ENCODE peak calls at places on chromosome 1, in four cellular contexts. M is IMR-90, R is K562, J is GM12878. U is an unnamed sample.

GRCh38 chr1:53663525-53664300 is 75.3 kb downstream of the GLIS1 start:
- DNase-seq in M (no peak), R (no peak), J (no peak), U (no peak)

GRCh38 chr1:75725256-75725655 is 747 bp downstream of the ACADM start:
- DNase-seq in M (peak; percentile 2), R (no peak), J (no peak), U (no peak)

GRCh38 chr1:11533790-11534787 is 55.1 kb downstream of the DISP3 start:
- DNase-seq in M (no peak), R (no peak), J (no peak), U (no peak)

GRCh38 chr1:61692155-61692783 is 32.7 kb downstream of the TM2D1 start:
- DNase-seq in M (peak; percentile 73), R (no peak), J (no peak), U (peak; percentile 16)

GRCh38 chr1:30707412-30708360 is 15.7 kb downstream of the MATN1 start:
- DNase-seq in M (peak; percentile 56), R (peak; percentile 92), J (no peak), U (peak; percentile 50)

GRCh38 chr1:95850798-95851197 is 616.8 kb downstream of the RWDD3 start:
- DNase-seq in M (no peak), R (no peak), J (no peak), U (no peak)

GRCh38 chr1:180720753-180721152 is 88.9 kb downstream of the XPR1 start:
- DNase-seq in M (peak; percentile 13), R (no peak), J (no peak), U (no peak)

GRCh38 chr1:28718601-28719331 is 18.0 kb upstream of the YTHDF2 start:
- DNase-seq in M (peak; percentile 67), R (peak; percentile 57), J (no peak), U (peak; percentile 10)

GRCh38 chr1:153934746-153935145 is 11.8 kb downstream of the DENND4B start:
- DNase-seq in M (no peak), R (no peak), J (no peak), U (no peak)

GRCh38 chr1:145710291-145711027 is 3.3 kb upstream of the PDZK1 start:
- DNase-seq in M (no peak), R (no peak), J (no peak), U (no peak)

GRCh38 chr1:166947398-166948043 is 27.8 kb downstream of the ILDR2 start:
- DNase-seq in M (peak; percentile 28), R (peak; percentile 22), J (no peak), U (peak; percentile 24)

GRCh38 chr1:54052470-54052933 is 502 bp downstream of the TMEM59 start:
- DNase-seq in M (peak; percentile 62), R (peak; percentile 52), J (no peak), U (peak; percentile 55)

GRCh38 chr1:37867784-37868183 is 8.4 kb upstream of the MTF1 start:
- DNase-seq in M (no peak), R (peak; percentile 34), J (no peak), U (no peak)

GRCh38 chr1:54967372-54967771 is 13.1 kb upstream of the TMEM61 start:
- DNase-seq in M (no peak), R (no peak), J (no peak), U (no peak)

GRCh38 chr1:5513891-5514515 is 478.2 kb downstream of the NPHP4 start:
- DNase-seq in M (no peak), R (no peak), J (no peak), U (no peak)

GRCh38 chr1:164774413-164774812 is 215.4 kb downstream of the PBX1 start:
- DNase-seq in M (no peak), R (no peak), J (no peak), U (no peak)

GRCh38 chr1:63730211-63730610 is 43.6 kb upstream of the ROR1 start:
- DNase-seq in M (no peak), R (no peak), J (no peak), U (no peak)

GRCh38 chr1:40783001-40783905 is at the start of gene KCNQ4:
- DNase-seq in M (no peak), R (peak; percentile 88), J (no peak), U (no peak)

GRCh38 chr1:11930571-11931445 is 3.7 kb upstream of the PLOD1 start:
- DNase-seq in M (peak; percentile 83), R (no peak), J (no peak), U (peak; percentile 89)

GRCh38 chr1:19730793-19731192 is 66.1 kb downstream of the HTR6 start:
- DNase-seq in M (no peak), R (no peak), J (no peak), U (no peak)

GRCh38 chr1:61435226-61435625 is 289.7 kb downstream of the TM2D1 start:
- DNase-seq in M (no peak), R (no peak), J (no peak), U (peak; percentile 81)

GRCh38 chr1:186244825-186245224 is 130.2 kb downstream of the TPR start:
- DNase-seq in M (no peak), R (no peak), J (no peak), U (no peak)

GRCh38 chr1:24586970-24587820 is 31.3 kb downstream of the NCMAP start:
- DNase-seq in M (peak; percentile 63), R (peak; percentile 75), J (no peak), U (peak; percentile 39)

GRCh38 chr1:17217607-17218006 is 12.7 kb downstream of the PADI1 start:
- DNase-seq in M (no peak), R (no peak), J (no peak), U (no peak)

GRCh38 chr1:17213433-17214148 is 8.7 kb downstream of the PADI1 start:
- DNase-seq in M (no peak), R (no peak), J (no peak), U (no peak)

GRCh38 chr1:17216078-17216477 is 11.2 kb downstream of the PADI1 start:
- DNase-seq in M (no peak), R (no peak), J (no peak), U (peak; percentile 19)

GRCh38 chr1:17214876-17215544 is 10.1 kb downstream of the PADI1 start:
- DNase-seq in M (no peak), R (no peak), J (no peak), U (no peak)

DNA sequence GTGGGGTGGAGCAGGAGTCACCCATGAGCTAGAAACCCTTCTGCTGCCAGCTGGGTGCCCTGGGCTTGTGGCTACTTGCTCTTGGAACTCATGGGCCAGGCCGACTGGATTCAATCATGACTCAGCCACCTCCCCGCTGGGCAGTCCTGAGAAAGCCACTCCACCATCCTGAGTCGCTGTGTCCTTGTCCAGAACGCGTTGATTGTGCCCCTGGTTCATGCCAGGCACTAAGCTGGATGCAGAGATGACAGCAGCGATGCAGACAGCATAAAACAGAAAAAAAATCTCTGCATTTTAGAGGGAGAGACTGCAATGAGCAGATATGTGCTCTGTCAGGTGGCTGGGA is 10.6 kb downstream of the PADI1 start:
- DNase-seq in M (no peak), R (no peak), J (no peak), U (no peak)
- TF ChIP-seq FOS in M (no peak), R (no peak), J (no peak), U (no peak)

GRCh38 chr1:13513063-13513884 is 529 bp downstream of the LRRC38 start:
- DNase-seq in M (no peak), R (no peak), J (no peak), U (no peak)

GRCh38 chr1:13512472-13512871 is 1.3 kb downstream of the LRRC38 start:
- DNase-seq in M (no peak), R (no peak), J (no peak), U (no peak)

GRCh38 chr1:13507075-13507474 is 6.7 kb downstream of the LRRC38 start:
- DNase-seq in M (no peak), R (no peak), J (no peak), U (no peak)

GRCh38 chr1:13513885-13514546 is at the start of gene LRRC38:
- DNase-seq in M (no peak), R (no peak), J (no peak), U (no peak)

GRCh38 chr1:13510499-13510898 is 3.3 kb downstream of the LRRC38 start:
- DNase-seq in M (no peak), R (no peak), J (no peak), U (no peak)
- H3K4me2 ChIP-seq in M (no peak overlapping the region), R (no peak overlapping the region), J (no peak overlapping the region), U (no peak overlapping the region)

GRCh38 chr1:151184211-151184610 is 5.8 kb downstream of the VPS72 start:
- DNase-seq in M (no peak), R (no peak), J (no peak), U (no peak)
- TF ChIP-seq FOS in M (no peak), R (no peak), J (no peak), U (no peak)

GRCh38 chr1:178119623-178120022 is 25.7 kb downstream of the RASAL2 start:
- DNase-seq in M (no peak), R (no peak), J (no peak), U (no peak)

GRCh38 chr1:178124115-178124514 is 30.2 kb downstream of the RASAL2 start:
- DNase-seq in M (no peak), R (no peak), J (no peak), U (no peak)

GRCh38 chr1:178122283-178122682 is 28.4 kb downstream of the RASAL2 start:
- DNase-seq in M (peak; percentile 7), R (no peak), J (no peak), U (no peak)

GRCh38 chr1:178121883-178122282 is 28.0 kb downstream of the RASAL2 start:
- DNase-seq in M (peak; percentile 12), R (no peak), J (no peak), U (no peak)

GRCh38 chr1:178120088-178120487 is 26.2 kb downstream of the RASAL2 start:
- DNase-seq in M (no peak), R (no peak), J (no peak), U (no peak)
- H3K4me2 ChIP-seq in M (no peak overlapping the region), R (no peak overlapping the region), J (no peak overlapping the region), U (no peak overlapping the region)

DNA sequence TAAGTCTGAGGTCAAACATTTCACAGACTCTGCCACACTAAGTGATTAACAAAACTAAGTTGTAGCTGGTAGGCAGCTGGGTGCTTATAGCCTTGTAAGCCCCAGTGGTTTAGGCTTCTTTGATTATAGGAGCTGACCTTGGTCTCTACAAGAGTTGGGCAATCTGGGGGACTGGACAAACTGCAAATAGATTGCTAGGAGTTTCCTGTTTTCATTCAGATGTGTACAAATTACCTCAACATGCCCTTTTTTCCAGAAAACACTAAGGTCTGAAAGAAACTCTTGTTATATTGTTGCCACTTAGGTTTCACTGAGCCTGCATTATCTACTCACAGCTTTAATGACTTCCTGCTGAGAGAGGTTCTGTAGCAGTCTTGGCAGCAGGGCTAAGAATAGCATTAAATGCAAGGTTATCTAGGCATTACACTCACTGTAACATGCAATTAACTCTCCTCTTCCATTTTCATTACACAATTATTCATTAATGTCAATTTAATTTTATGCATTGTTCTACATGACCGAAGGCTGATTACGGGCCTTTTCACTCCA is 314.0 kb downstream of the LMO4 start:
- DNase-seq in M (peak; percentile 12), R (no peak), J (no peak), U (peak; percentile 6)
- TF ChIP-seq FOS in M (no peak), R (no peak), J (no peak), U (no peak)

DNA sequence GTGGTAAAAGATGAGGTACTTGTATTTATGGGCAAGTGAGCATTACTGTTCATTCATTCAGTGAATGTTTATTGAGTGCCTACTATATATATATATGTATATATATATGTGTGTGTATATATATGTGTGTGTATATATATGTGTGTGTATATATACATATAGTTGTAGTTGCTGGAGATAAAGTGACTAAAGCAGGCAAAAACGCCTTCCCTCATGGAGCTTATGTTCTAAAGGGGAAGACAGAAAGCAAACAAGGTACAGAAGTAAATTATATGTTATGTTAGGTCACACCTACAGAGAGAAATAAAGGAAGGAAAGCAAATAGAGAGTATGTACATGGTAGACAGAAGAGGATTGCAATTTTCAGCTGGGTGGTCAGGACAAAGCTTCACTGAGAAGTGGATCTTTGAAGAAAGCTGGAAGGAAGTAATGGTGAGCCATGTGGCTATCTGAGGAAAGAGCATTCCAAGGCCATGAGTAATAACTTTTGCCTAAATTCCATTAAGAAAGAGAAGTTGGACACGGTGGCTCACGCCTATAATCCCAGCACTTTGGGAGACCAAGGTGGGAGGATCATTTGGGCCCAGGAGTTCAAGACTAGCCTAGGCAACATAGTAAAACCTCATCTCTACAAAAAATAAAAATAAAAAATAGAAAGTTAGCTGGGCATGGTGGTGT is 33.5 kb upstream of the KLF17 start:
- DNase-seq in M (peak; percentile 83), R (no peak), J (no peak), U (peak; percentile 20)
- H3K4me2 ChIP-seq in M (no peak overlapping the region), R (no peak overlapping the region), J (no peak overlapping the region), U (no peak overlapping the region)

U was measured in endothelial cell of umbilical vein.